ENCODE peak calls at places on chromosome 3, in eight cellular contexts. D, B, O, F, J, N, E and W are unnamed samples.

GRCh38 chr3:107604057-107604802 is 81.5 kb downstream of the BBX start:
- DNase-seq in D (no peak), B (no peak), O (no peak), F (no peak), J (no peak), N (peak; percentile 65), E (no peak), W (no peak)

GRCh38 chr3:52216585-52217408 is 8.6 kb downstream of the TLR9 start:
- DNase-seq in D (no peak), B (peak; percentile 76), O (peak; percentile 55), F (no peak), J (peak; percentile 52), N (peak; percentile 69), E (peak; percentile 81), W (no peak)

GRCh38 chr3:119297169-119297568 is 3.0 kb downstream of the ARHGAP31 start:
- DNase-seq in D (no peak), B (no peak), O (no peak), F (no peak), J (no peak), N (peak; percentile 70), E (no peak), W (no peak)

GRCh38 chr3:40924559-40925058 is 274.7 kb upstream of the CTNNB1 start:
- DNase-seq in D (no peak), B (peak; percentile 54), O (no peak), F (no peak), J (no peak), N (no peak), E (no peak), W (no peak)

GRCh38 chr3:18098960-18099587 is 326.1 kb downstream of the SATB1 start:
- DNase-seq in D (no peak), B (no peak), O (no peak), F (peak; percentile 93), J (no peak), N (peak; percentile 46), E (no peak), W (no peak)

GRCh38 chr3:64098686-64099085 is 75.4 kb upstream of the PSMD6 start:
- DNase-seq in D (no peak), B (no peak), O (no peak), F (no peak), J (no peak), N (no peak), E (no peak), W (no peak)

GRCh38 chr3:193788189-193788946 is 195.4 kb downstream of the OPA1 start:
- DNase-seq in D (peak; percentile 88), B (peak; percentile 70), O (no peak), F (no peak), J (peak; percentile 14), N (peak; percentile 64), E (peak; percentile 63), W (peak; percentile 57)

GRCh38 chr3:50573566-50574279 is 4.4 kb downstream of the HEMK1 start:
- DNase-seq in D (no peak), B (no peak), O (no peak), F (no peak), J (peak; percentile 93), N (no peak), E (peak; percentile 64), W (no peak)

GRCh38 chr3:56862352-56863062 is 60.8 kb upstream of the ARHGEF3 start:
- DNase-seq in D (no peak), B (no peak), O (no peak), F (peak; percentile 29), J (no peak), N (peak; percentile 86), E (no peak), W (no peak)

GRCh38 chr3:11155341-11156025 is 1.2 kb downstream of the HRH1 start:
- DNase-seq in D (peak; percentile 87), B (peak; percentile 34), O (no peak), F (peak; percentile 56), J (peak; percentile 18), N (peak; percentile 86), E (peak; percentile 64), W (peak; percentile 65)

GRCh38 chr3:84958495-84959469 is at the start of gene CADM2:
- DNase-seq in D (peak; percentile 74), B (peak; percentile 84), O (peak; percentile 35), F (peak; percentile 58), J (peak; percentile 70), N (peak; percentile 85), E (peak; percentile 88), W (peak; percentile 85)

GRCh38 chr3:124260206-124260915 is 268.4 kb upstream of the ROPN1 start:
- DNase-seq in D (no peak), B (no peak), O (no peak), F (no peak), J (no peak), N (peak; percentile 82), E (no peak), W (no peak)

GRCh38 chr3:135325726-135326245 is 530.7 kb downstream of the EPHB1 start:
- DNase-seq in D (no peak), B (peak; percentile 50), O (no peak), F (no peak), J (no peak), N (no peak), E (no peak), W (no peak)

GRCh38 chr3:69562001-69562400 is 176.1 kb upstream of the FRMD4B start:
- DNase-seq in D (no peak), B (no peak), O (no peak), F (no peak), J (no peak), N (no peak), E (no peak), W (no peak)

GRCh38 chr3:38354588-38355344 is 8.2 kb downstream of the XYLB start:
- DNase-seq in D (no peak), B (peak; percentile 2), O (no peak), F (no peak), J (no peak), N (peak; percentile 78), E (no peak), W (no peak)

GRCh38 chr3:77539014-77539413 is 499.1 kb downstream of the ROBO2 start:
- DNase-seq in D (peak; percentile 0), B (no peak), O (no peak), F (no peak), J (no peak), N (no peak), E (no peak), W (no peak)

GRCh38 chr3:167733961-167734497 is 663 bp downstream of the PDCD10 start:
- DNase-seq in D (no peak), B (no peak), O (no peak), F (peak; percentile 25), J (peak; percentile 9), N (peak; percentile 31), E (no peak), W (no peak)

GRCh38 chr3:67642190-67642589 is 12.2 kb downstream of the SUCLG2 start:
- DNase-seq in D (no peak), B (no peak), O (no peak), F (no peak), J (no peak), N (no peak), E (no peak), W (no peak)

GRCh38 chr3:193771736-193772135 is 178.7 kb downstream of the OPA1 start:
- DNase-seq in D (no peak), B (no peak), O (no peak), F (no peak), J (no peak), N (no peak), E (no peak), W (no peak)

GRCh38 chr3:104763007-104763406 is 603.7 kb upstream of the ALCAM start:
- DNase-seq in D (no peak), B (no peak), O (no peak), F (no peak), J (no peak), N (peak; percentile 56), E (no peak), W (no peak)

GRCh38 chr3:184354121-184354728 is 7.2 kb downstream of the CLCN2 start:
- DNase-seq in D (peak; percentile 81), B (peak; percentile 50), O (peak; percentile 63), F (no peak), J (peak; percentile 62), N (peak; percentile 10), E (peak; percentile 69), W (peak; percentile 56)

GRCh38 chr3:141051641-141052569 is 758 bp downstream of the SPSB4 start:
- DNase-seq in D (peak; percentile 38), B (peak; percentile 40), O (no peak), F (no peak), J (no peak), N (peak; percentile 37), E (no peak), W (no peak)

GRCh38 chr3:127746400-127747057 is 73.8 kb downstream of the ABTB1 start:
- DNase-seq in D (no peak), B (no peak), O (no peak), F (no peak), J (no peak), N (no peak), E (no peak), W (peak; percentile 68)

GRCh38 chr3:169052465-169053302 is 610.8 kb downstream of the MECOM start:
- DNase-seq in D (no peak), B (no peak), O (no peak), F (no peak), J (no peak), N (no peak), E (no peak), W (no peak)

GRCh38 chr3:178146406-178146831 is 389.8 kb upstream of the KCNMB2 start:
- DNase-seq in D (no peak), B (no peak), O (no peak), F (no peak), J (no peak), N (no peak), E (no peak), W (no peak)

GRCh38 chr3:172153335-172153861 is 114.0 kb downstream of the FNDC3B start:
- DNase-seq in D (no peak), B (no peak), O (no peak), F (peak; percentile 92), J (peak; percentile 43), N (peak; percentile 99), E (peak; percentile 90), W (no peak)

GRCh38 chr3:183178833-183179549 is 16.5 kb upstream of the LAMP3 start:
- DNase-seq in D (peak; percentile 43), B (no peak), O (peak; percentile 26), F (no peak), J (peak; percentile 52), N (peak; percentile 55), E (peak; percentile 88), W (peak; percentile 68)

GRCh38 chr3:10198761-10199688 is 34.3 kb downstream of the IRAK2 start:
- DNase-seq in D (no peak), B (no peak), O (peak; percentile 46), F (no peak), J (peak; percentile 81), N (peak; percentile 90), E (no peak), W (no peak)

GRCh38 chr3:21435871-21436270 is 315.1 kb downstream of the ZNF385D start:
- DNase-seq in D (no peak), B (peak; percentile 68), O (no peak), F (peak; percentile 91), J (no peak), N (peak; percentile 84), E (no peak), W (no peak)

GRCh38 chr3:184540777-184541681 is 20.6 kb upstream of the EPHB3 start:
- DNase-seq in D (peak; percentile 71), B (peak; percentile 94), O (peak; percentile 76), F (no peak), J (peak; percentile 84), N (peak; percentile 39), E (peak; percentile 87), W (peak; percentile 84)

GRCh38 chr3:116256843-116257485 is 188.3 kb downstream of the LSAMP start:
- DNase-seq in D (no peak), B (no peak), O (no peak), F (no peak), J (no peak), N (no peak), E (no peak), W (no peak)

GRCh38 chr3:13594146-13594545 is 45.2 kb downstream of the FBLN2 start:
- DNase-seq in D (no peak), B (no peak), O (no peak), F (no peak), J (no peak), N (no peak), E (no peak), W (no peak)

GRCh38 chr3:60125686-60126085 is 1075.9 kb upstream of the CFAP20DC start:
- DNase-seq in D (no peak), B (no peak), O (no peak), F (no peak), J (no peak), N (no peak), E (no peak), W (no peak)

GRCh38 chr3:195178124-195178910 is 92.6 kb downstream of the XXYLT1 start:
- DNase-seq in D (no peak), B (peak; percentile 85), O (no peak), F (no peak), J (no peak), N (no peak), E (no peak), W (no peak)